ENCODE peak calls at places on chromosomes 4 and X, in ten cellular contexts. N is spleen, T is mucosa of descending colon, S is heart left ventricle, R is thyroid gland, V is Caco-2, B is BJ, Y is fibroblast of lung, G is mammary epithelial cell, H is lower leg skin. L is an unnamed sample.

GRCh38 chr4:67054901-67055300 is 490.4 kb downstream of the CENPC start:
- DNase-seq in B (no peak), R (no peak), T (no peak), G (no peak), V (no peak), Y (no peak), H (no peak), S (no peak), N (no peak), L (no peak)

GRCh38 chr4:116531870-116532269 is 553.5 kb downstream of the TRAM1L1 start:
- DNase-seq in N (no peak), G (no peak), R (no peak), H (no peak), Y (no peak), V (no peak), T (no peak), S (no peak), B (no peak), L (no peak)

GRCh38 chr4:1982124-1983052 is 26.4 kb downstream of the NELFA start:
- DNase-seq in T (no peak), V (no peak), R (no peak), S (no peak), Y (no peak), G (no peak), N (peak; percentile 41), H (no peak), B (no peak), L (no peak)

GRCh38 chr4:67727124-67727850 is 26.3 kb upstream of the UBA6 start:
- DNase-seq in G (peak; percentile 92), B (no peak), S (no peak), H (no peak), R (no peak), V (no peak), T (no peak), Y (peak; percentile 35), N (no peak), L (peak; percentile 88)

GRCh38 chr4:140529434-140529833 is 5.5 kb downstream of the ELMOD2 start:
- DNase-seq in G (no peak), Y (no peak), T (no peak), V (peak; percentile 6), R (no peak), B (no peak), N (no peak), S (peak; percentile 37), H (no peak), L (no peak)

GRCh38 chr4:106315476-106315967 is 487 bp downstream of the TBCK start:
- DNase-seq in V (peak; percentile 84), R (no peak), S (no peak), T (no peak), B (no peak), N (no peak), Y (peak; percentile 17), G (peak; percentile 92), H (peak; percentile 35), L (peak; percentile 22)

GRCh38 chr4:121690001-121690400 is 6.8 kb downstream of the ANXA5 start:
- DNase-seq in Y (peak; percentile 43), N (no peak), G (peak; percentile 77), S (no peak), V (no peak), B (no peak), H (no peak), T (no peak), R (no peak), L (peak; percentile 84)

GRCh38 chrX:119672252-119672825 is 20.6 kb downstream of the SEPTIN6 start:
- DNase-seq in G (no peak), T (no peak), S (no peak), H (no peak), B (no peak), N (peak; percentile 15), R (no peak), Y (peak; percentile 61), V (no peak), L (peak; percentile 25)

GRCh38 chr4:175034007-175034406 is 115.8 kb downstream of the ADAM29 start:
- DNase-seq in H (no peak), T (no peak), S (no peak), R (no peak), G (no peak), V (no peak), N (no peak), B (no peak), Y (no peak), L (no peak)

GRCh38 chr4:37682701-37683401 is 3.3 kb downstream of the RELL1 start:
- DNase-seq in B (no peak), H (no peak), Y (no peak), G (peak; percentile 24), S (no peak), V (peak; percentile 56), N (no peak), R (no peak), T (no peak), L (no peak)

GRCh38 chr4:81426770-81427604 is 44.7 kb downstream of the RASGEF1B start:
- DNase-seq in G (peak; percentile 89), B (no peak), R (no peak), S (no peak), T (no peak), Y (no peak), N (no peak), H (no peak), V (no peak), L (peak; percentile 7)

GRCh38 chr4:16642897-16643296 is 255.5 kb downstream of the LDB2 start:
- DNase-seq in S (no peak), H (no peak), G (no peak), T (no peak), N (no peak), R (no peak), V (peak; percentile 6), Y (peak; percentile 30), B (no peak), L (no peak)

GRCh38 chr4:131499139-131499873 is 1649.8 kb upstream of the PCDH10 start:
- DNase-seq in R (no peak), S (no peak), N (no peak), B (no peak), V (no peak), H (no peak), T (no peak), G (peak; percentile 82), Y (peak; percentile 90), L (peak; percentile 52)

GRCh38 chr4:170014359-170015008 is 11.7 kb downstream of the MFAP3L start:
- DNase-seq in Y (no peak), B (no peak), V (no peak), T (no peak), N (no peak), G (no peak), S (no peak), H (no peak), R (no peak), L (no peak)

GRCh38 chr4:166257891-166258290 is 384.9 kb downstream of the TLL1 start:
- DNase-seq in N (no peak), Y (no peak), V (no peak), S (no peak), T (no peak), R (no peak), B (no peak), G (no peak), H (no peak), L (no peak)

GRCh38 chr4:69881173-69881773 is 21.3 kb upstream of the SULT1E1 start:
- DNase-seq in G (peak; percentile 27), V (peak; percentile 48), B (no peak), H (peak; percentile 19), R (peak; percentile 22), T (no peak), S (no peak), N (no peak), Y (peak; percentile 77), L (peak; percentile 62)

GRCh38 chr4:145481164-145481941 is at the start of gene SMAD1:
- DNase-seq in R (peak; percentile 91), T (peak; percentile 87), Y (peak; percentile 86), B (peak; percentile 23), H (peak; percentile 80), S (peak; percentile 87), N (peak; percentile 87), G (peak; percentile 87), V (peak; percentile 68), L (peak; percentile 85)

GRCh38 chr4:26151615-26152014 is 169.2 kb upstream of the RBPJ start:
- DNase-seq in N (no peak), R (no peak), T (no peak), V (no peak), B (no peak), S (peak; percentile 40), G (no peak), H (no peak), Y (peak; percentile 55), L (peak; percentile 32)
- H3K4me3 ChIP-seq in N (no peak overlapping the region), R (no peak overlapping the region), T (no peak overlapping the region), V (no peak overlapping the region), B (no peak overlapping the region), S (no peak overlapping the region), G (no peak overlapping the region), H (no peak overlapping the region), Y (no peak overlapping the region), L (no peak overlapping the region)

GRCh38 chrX:83008415-83008814 is 499.7 kb upstream of the POU3F4 start:
- DNase-seq in S (no peak), G (no peak), H (no peak), R (no peak), T (no peak), N (no peak), Y (peak; percentile 0), B (no peak), V (peak; percentile 1), L (no peak)
- TF ChIP-seq CTCF in S (no peak), G (peak; percentile 38), H (no peak), R (no peak), T (no peak), N (no peak), Y (peak; percentile 18), B (no peak), V (peak; percentile 24), L (peak; percentile 25)

DNA sequence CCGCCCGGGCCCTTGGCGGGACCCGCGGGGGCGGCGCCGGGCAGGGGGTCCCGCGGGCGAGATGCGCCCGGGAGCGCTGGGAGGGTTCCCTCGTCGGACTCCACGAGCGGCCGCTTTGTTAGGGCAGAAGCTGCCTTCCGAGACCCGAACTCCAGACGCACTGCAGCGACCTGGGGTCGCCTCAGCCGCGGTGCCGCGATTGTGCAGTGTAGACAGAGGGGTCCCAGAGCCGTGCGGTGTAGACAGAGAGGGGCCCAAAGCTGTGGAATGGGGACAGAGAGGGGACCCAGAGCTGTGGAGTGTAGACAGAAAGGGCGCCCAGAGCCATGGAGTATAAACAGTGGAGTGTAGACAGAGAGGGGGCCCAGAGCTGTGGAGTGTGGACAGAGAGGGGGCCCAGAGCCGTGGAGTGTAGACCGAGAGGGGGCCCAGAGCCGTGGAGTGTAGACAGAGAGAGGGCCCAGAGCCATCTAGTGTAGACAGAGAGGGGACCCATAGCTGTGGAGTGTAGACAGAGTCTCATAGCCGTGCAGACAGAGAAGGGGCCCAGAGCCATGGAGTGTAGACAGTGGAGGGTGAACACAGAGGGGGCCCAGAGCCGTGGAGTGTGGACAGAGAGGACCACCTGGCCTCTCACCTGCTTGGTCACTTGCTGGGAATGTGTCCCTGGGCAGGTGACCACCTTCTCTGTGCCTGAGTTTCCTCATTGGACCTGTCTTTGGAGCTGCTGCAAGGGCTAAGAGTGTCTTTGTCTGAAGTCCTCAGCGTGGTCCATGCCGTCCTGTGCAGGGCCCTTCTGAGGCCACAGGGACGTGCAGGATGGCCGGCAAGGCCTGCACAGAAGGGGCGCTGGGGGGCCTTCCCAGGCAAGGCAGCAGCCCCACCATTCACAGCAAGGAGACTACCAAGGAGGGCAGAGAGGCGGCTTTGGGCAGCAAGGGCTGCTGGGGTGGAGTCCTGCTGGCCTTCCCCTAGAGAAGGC is 880 bp downstream of the RGS12 start:
- DNase-seq in T (peak; percentile 63), V (no peak), H (no peak), N (peak; percentile 85), G (no peak), S (no peak), R (peak; percentile 24), Y (no peak), B (no peak), L (no peak)
- H3K4me3 ChIP-seq in T (peak overlapping the region; percentile 17), V (peak overlapping the region; percentile 57), H (peak overlapping the region; percentile 44), N (peak overlapping the region; percentile 77), G (peak overlapping the region; percentile 42), S (peak overlapping the region; percentile 96), R (peak overlapping the region; percentile 45), Y (peak overlapping the region; percentile 80), B (peak overlapping the region; percentile 61), L (peak overlapping the region; percentile 75)

GRCh38 chrX:121581885-121582284 is 534.5 kb downstream of the GLUD2 start:
- DNase-seq in V (no peak), G (peak; percentile 4), N (no peak), S (no peak), T (no peak), H (no peak), Y (no peak), B (no peak), R (no peak), L (no peak)
- TF ChIP-seq CTCF in V (no peak), G (no peak), N (no peak), S (no peak), T (no peak), H (no peak), Y (no peak), B (no peak), R (no peak), L (no peak)